ENCODE peak calls at places on chromosomes 11 and 22, in seven cellular contexts. L is upper lobe of right lung, C is GM23248, V is Peyer's patch, Y is RWPE1, R is OCI-LY7, D is tibial artery. O is an unnamed sample.

GRCh38 chr11:1327064-1327460 is 17.6 kb upstream of the TOLLIP start:
- DNase-seq in L (no peak), C (no peak), V (no peak), Y (no peak), R (no peak), D (no peak), O (no peak)

GRCh38 chr11:46676436-46677158 is 23.8 kb downstream of the ARHGAP1 start:
- DNase-seq in L (peak), C (no peak), V (no peak), Y (no peak), R (no peak), D (no peak), O (no peak)

GRCh38 chr11:72012897-72013721 is 14.4 kb downstream of the IL18BP start:
- DNase-seq in L (peak), C (peak), V (no peak), Y (peak), R (no peak), D (peak), O (no peak)

GRCh38 chr11:95241673-95242072 is 10.7 kb upstream of the SESN3 start:
- DNase-seq in L (no peak), C (peak), V (no peak), Y (no peak), R (no peak), D (no peak), O (no peak)

GRCh38 chr22:27388090-27388600 is 413.4 kb downstream of the MN1 start:
- DNase-seq in L (no peak), C (no peak), V (peak), Y (no peak), R (peak), D (no peak), O (no peak)

GRCh38 chr11:3995949-3996554 is 98.5 kb upstream of the RRM1 start:
- DNase-seq in L (no peak), C (peak), V (no peak), Y (no peak), R (no peak), D (no peak), O (no peak)

GRCh38 chr11:2862395-2862949 is 23.1 kb downstream of the CDKN1C start:
- DNase-seq in L (no peak), C (peak), V (no peak), Y (no peak), R (no peak), D (no peak), O (no peak)

GRCh38 chr11:67332081-67332691 is 21.2 kb downstream of the POLD4 start:
- DNase-seq in L (no peak), C (no peak), V (no peak), Y (no peak), R (no peak), D (no peak), O (no peak)

GRCh38 chr22:37659066-37659896 is 758 bp downstream of the PDXP start:
- DNase-seq in L (no peak), C (peak), V (peak), Y (no peak), R (peak), D (no peak), O (no peak)
- H3K27ac ChIP-seq in L (no peak), C (no peak), V (peak), Y (peak), R (peak), D (no peak), O (peak)

GRCh38 chr11:64183890-64184289 is 2.1 kb upstream of the STIP1 start:
- DNase-seq in L (no peak), C (no peak), V (no peak), Y (no peak), R (no peak), D (no peak), O (no peak)
- H3K27ac ChIP-seq in L (no peak), C (no peak), V (no peak), Y (no peak), R (no peak), D (peak), O (peak)

GRCh38 chr22:41539146-41540005 is 4.9 kb downstream of the POLR3H start:
- DNase-seq in L (no peak), C (peak), V (no peak), Y (no peak), R (no peak), D (no peak), O (no peak)
- H3K27ac ChIP-seq in L (no peak), C (no peak), V (no peak), Y (peak), R (no peak), D (no peak), O (peak)

DNA sequence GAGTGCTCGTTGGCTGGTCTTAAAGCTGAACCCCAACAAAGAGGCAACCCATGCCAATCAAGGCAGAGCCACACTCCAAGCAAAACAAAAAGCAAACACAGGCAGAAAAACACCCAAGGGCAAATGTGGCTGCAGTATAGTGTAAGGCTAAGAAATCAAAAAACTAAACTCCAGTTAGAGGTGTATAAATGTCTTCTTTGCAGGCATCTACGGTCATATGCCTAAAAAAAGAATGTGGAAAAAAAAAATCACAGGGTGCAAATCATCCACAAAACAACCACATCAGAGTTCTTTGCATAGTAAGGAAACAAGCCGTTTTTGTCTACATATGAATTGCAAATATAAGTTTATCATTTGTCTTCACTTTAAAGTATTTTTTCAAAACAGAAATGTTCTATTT is 27.8 kb downstream of the ARFGAP3 start:
- DNase-seq in L (no peak), C (no peak), V (no peak), Y (no peak), R (no peak), D (no peak), O (no peak)
- H3K27ac ChIP-seq in L (no peak), C (no peak), V (no peak), Y (no peak), R (no peak), D (no peak), O (no peak)

GRCh38 chr11:24731554-24731953 is 234.7 kb downstream of the LUZP2 start:
- DNase-seq in L (no peak), C (no peak), V (no peak), Y (no peak), R (no peak), D (no peak), O (no peak)
- H3K27ac ChIP-seq in L (no peak), C (no peak), V (no peak), Y (no peak), R (no peak), D (no peak), O (no peak)

DNA sequence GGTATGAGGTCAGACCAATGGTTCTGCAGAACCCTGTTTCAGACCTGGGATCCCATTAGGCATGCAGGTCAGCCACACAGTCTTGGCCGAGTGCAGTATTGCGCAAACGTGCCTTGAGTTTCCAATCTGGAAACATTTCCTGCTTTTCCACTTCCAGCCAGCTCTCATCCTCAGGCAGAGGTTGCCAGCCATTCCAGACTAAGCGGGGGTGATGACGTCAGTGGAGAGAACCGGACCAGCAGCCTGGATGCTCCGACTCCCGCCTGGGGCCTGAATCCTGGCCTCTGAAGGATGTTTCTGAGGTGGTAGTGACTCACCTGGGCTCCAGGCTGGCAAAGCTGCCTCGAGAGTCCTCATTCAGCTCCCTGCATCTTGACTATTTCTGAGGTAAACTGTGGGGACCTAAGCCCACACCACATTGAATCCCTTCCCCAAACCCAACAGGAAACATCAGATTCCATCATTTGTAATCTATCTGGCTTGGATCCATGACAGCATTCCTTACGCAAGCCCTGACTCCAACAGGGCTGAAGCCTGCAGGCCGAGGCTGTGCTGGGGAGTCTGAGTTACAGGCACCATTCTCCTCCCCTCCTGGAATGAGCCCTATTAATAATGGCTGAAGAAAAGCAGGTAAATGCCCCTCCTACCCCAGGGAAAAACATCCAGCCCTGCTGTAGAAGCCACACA is 83.0 kb downstream of the ABTB2 start:
- DNase-seq in L (peak), C (peak), V (peak), Y (peak), R (no peak), D (peak), O (no peak)
- H3K27ac ChIP-seq in L (peak), C (peak), V (peak), Y (peak), R (no peak), D (peak), O (peak)

GRCh38 chr11:78574386-78575381 is at the start of gene NARS2:
- DNase-seq in L (peak), C (peak), V (peak), Y (peak), R (peak), D (peak), O (peak)

GRCh38 chr11:78576549-78577097 is 2.0 kb upstream of the NARS2 start:
- DNase-seq in L (no peak), C (no peak), V (peak), Y (no peak), R (no peak), D (no peak), O (no peak)

GRCh38 chr11:78573271-78574035 is 1.2 kb downstream of the NARS2 start:
- DNase-seq in L (no peak), C (peak), V (no peak), Y (no peak), R (no peak), D (no peak), O (no peak)

GRCh38 chr11:78577495-78577894 is 2.8 kb upstream of the NARS2 start:
- DNase-seq in L (no peak), C (no peak), V (no peak), Y (no peak), R (no peak), D (no peak), O (no peak)

DNA sequence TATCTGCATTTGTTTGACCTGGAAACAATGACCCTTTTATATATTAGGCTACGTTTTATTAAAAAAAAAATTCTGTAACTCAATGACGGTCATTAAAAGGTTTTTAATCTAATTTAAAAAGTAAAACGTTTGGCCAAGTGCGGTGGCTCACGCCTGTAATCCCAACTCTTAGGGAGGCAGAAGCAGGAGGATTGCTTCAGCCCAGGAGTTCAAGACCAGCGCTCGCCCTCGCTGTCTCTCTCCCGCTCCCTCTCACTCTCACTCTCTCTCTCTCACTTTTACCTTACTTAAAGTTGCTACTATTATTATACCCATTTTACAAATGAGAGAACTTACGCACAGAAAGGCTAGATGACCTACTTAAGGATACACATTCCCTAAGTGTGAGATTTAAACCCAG is 814 bp upstream of the NARS2 start:
- DNase-seq in L (no peak), C (no peak), V (no peak), Y (no peak), R (no peak), D (no peak), O (no peak)
- H3K27ac ChIP-seq in L (peak), C (no peak), V (peak), Y (peak), R (no peak), D (peak), O (peak)

O was measured in esophagus squamous epithelium.